ENCODE peak calls at places on chromosomes 11 and 22, in four cellular contexts. P is endothelial cell of umbilical vein, A is GM23338, I is HL-60. Z is an unnamed sample.

GRCh38 chr22:40367342-40367741 is 3.1 kb upstream of the SGSM3 start:
- DNase-seq in P (no peak), A (no peak), I (no peak), Z (peak)

GRCh38 chr11:19087658-19088057 is 27.1 kb upstream of the MRGPRX2 start:
- DNase-seq in P (peak), A (no peak), I (no peak), Z (no peak)

GRCh38 chr11:1499899-1500298 is 13.3 kb upstream of the MOB2 start:
- DNase-seq in P (no peak), A (no peak), I (no peak), Z (no peak)

GRCh38 chr11:125942771-125943428 is 2.9 kb upstream of the VSIG10L2 start:
- DNase-seq in P (no peak), A (no peak), I (no peak), Z (no peak)

GRCh38 chr11:45045692-45046471 is 95.2 kb upstream of the TP53I11 start:
- DNase-seq in P (peak), A (no peak), I (peak), Z (peak)

GRCh38 chr22:31253949-31254348 is 38.3 kb downstream of the PIK3IP1 start:
- DNase-seq in P (peak), A (peak), I (no peak), Z (peak)

GRCh38 chr11:77406396-77406795 is 67.5 kb downstream of the PAK1 start:
- DNase-seq in P (no peak), A (no peak), I (no peak), Z (no peak)

GRCh38 chr11:1111545-1112212 is 37.0 kb downstream of the MUC2 start:
- DNase-seq in P (no peak), A (no peak), I (no peak), Z (no peak)

DNA sequence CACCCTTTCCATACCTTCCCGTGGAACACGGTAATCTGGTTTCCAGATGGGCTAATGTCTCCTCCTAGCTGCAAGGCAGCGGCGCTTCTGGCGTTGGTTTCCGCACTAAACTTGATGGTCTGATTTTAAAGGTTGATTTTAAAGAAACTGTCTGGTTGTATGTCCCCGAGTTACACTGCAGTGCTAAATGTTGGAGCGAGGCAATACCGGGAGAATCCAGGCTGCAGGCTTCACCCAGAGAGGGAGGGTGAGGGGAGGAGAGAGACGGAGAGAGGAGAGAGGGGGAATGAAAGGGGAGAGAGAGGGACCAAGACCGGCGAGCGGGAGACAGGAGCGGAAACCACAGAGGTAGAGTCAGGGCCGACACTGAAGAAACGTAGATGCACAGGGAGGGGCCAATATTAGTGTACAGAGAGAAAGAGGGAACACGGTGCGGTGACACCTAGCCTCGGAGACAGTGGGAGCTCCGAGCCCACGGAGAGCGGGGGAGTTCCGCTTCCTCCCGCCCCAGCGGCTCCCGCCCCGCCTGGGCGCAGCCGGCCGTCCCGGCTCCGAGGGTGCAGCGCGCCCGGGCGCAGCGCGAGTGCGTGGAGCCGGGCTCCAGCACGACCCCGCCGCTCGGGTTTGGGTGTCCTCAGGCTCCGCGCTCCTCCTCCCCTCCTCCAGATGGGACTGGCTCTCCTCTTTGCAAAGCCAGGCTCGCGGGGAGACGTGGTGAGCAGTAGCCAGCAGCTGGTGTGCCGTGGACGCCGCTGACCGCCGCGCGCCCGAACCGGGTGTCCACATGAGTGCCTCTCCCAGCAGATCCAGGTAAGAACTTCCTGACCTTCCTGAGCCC is 71.9 kb upstream of the GRAMD1B start:
- DNase-seq in P (no peak), A (peak), I (peak), Z (peak)
- H3K4me3 ChIP-seq in P (no peak), A (peak), I (peak), Z (no peak)

GRCh38 chr22:46047226-46047625 is 70.3 kb upstream of the WNT7B start:
- DNase-seq in P (no peak), A (no peak), I (no peak), Z (no peak)
- TF ChIP-seq POLR2AphosphoS5 in P (no peak), A (no peak), I (no peak), Z (no peak)

GRCh38 chr11:66329165-66329673 is 7.0 kb downstream of the RIN1 start:
- DNase-seq in P (no peak), A (no peak), I (no peak), Z (no peak)

GRCh38 chr11:66326261-66327111 is 9.6 kb upstream of the CD248 start:
- DNase-seq in P (no peak), A (no peak), I (no peak), Z (no peak)

GRCh38 chr11:66328036-66328306 is 8.3 kb downstream of the RIN1 start:
- DNase-seq in P (no peak), A (no peak), I (no peak), Z (peak)

GRCh38 chr11:66327171-66328035 is 8.8 kb downstream of the RIN1 start:
- DNase-seq in P (no peak), A (no peak), I (no peak), Z (no peak)

GRCh38 chr11:66328307-66329144 is 7.7 kb downstream of the RIN1 start:
- DNase-seq in P (peak), A (peak), I (peak), Z (peak)
- H3K4me3 ChIP-seq in P (no peak), A (peak), I (no peak), Z (no peak)

DNA sequence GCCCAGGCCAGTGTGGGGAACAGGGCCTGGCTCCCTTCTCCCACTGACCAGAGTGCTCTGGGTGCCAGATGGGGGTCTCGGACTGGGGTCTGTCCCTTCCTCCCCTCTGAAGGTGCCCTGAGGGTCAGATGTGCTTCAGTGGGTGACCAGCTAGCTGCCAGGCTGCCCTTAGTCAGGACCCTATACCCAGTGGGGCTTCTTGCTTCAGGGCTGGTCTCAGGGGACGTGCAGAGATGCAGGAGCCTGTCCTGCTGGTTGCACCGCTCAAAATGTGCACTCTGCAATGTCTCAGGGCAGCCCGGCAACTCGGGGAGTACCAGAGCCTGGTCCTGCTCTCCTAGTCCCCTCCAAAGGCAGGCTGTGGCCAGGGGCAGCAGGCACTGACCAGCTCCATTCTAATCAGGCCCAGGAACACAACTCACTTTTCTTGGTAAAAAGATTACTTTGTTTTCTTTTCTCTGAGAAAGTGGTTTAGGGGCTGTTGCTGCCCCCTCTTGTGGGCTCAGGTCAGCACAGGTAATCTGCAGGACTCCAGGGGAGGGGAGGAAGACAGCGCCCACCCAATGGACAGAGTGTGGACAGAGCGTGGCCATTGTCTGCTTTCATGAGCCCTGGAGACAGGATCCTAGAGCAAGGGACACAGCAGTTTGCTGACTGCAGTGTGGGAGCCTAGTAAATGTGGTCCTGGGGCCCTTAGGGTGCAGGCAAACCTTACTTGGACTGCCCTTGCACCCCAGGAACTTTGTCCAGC is 80.9 kb downstream of the MED15 start:
- DNase-seq in P (no peak), A (no peak), I (no peak), Z (no peak)
- TF ChIP-seq POLR2AphosphoS5 in P (no peak), A (no peak), I (peak), Z (no peak)

Z was measured in transverse colon.